ENCODE peak calls at places on chromosomes 13 and 19, in four cellular contexts. B is spleen, Z is HCT116, U is cardiac muscle cell. I is an unnamed sample.

GRCh38 chr19:28027116-28027515 is 1185.8 kb downstream of the UQCRFS1 start:
- DNase-seq in Z (no peak), U (no peak), B (no peak), I (no peak)

GRCh38 chr19:2791876-2792275 is 6.6 kb downstream of the THOP1 start:
- DNase-seq in B (no peak), U (no peak), Z (no peak), I (no peak)

GRCh38 chr13:73273737-73274136 is 214.9 kb downstream of the KLF5 start:
- DNase-seq in B (no peak), U (peak; percentile 3), Z (no peak), I (no peak)

GRCh38 chr13:66477816-66478215 is 752.3 kb downstream of the PCDH9 start:
- DNase-seq in Z (no peak), B (no peak), U (no peak), I (no peak)

GRCh38 chr13:109844396-109844795 is 58.0 kb upstream of the IRS2 start:
- DNase-seq in B (no peak), U (peak; percentile 8), Z (no peak), I (no peak)

GRCh38 chr13:24215732-24216131 is 55.2 kb downstream of the SPATA13 start:
- DNase-seq in Z (no peak), U (no peak), B (no peak), I (no peak)

GRCh38 chr19:46351241-46352041 is 4.6 kb downstream of the PPP5C start:
- DNase-seq in B (no peak), Z (no peak), U (no peak), I (no peak)

GRCh38 chr19:7894612-7895309 is 6.5 kb downstream of the LRRC8E start:
- DNase-seq in U (no peak), Z (no peak), B (no peak), I (no peak)

GRCh38 chr13:39106216-39106995 is 68.2 kb downstream of the NHLRC3 start:
- DNase-seq in U (no peak), Z (no peak), B (no peak), I (no peak)

GRCh38 chr19:38675611-38676010 is 28.2 kb downstream of the ACTN4 start:
- DNase-seq in U (no peak), B (no peak), Z (no peak), I (no peak)

GRCh38 chr13:34265016-34265692 is 447.2 kb downstream of the RFC3 start:
- DNase-seq in B (no peak), Z (no peak), U (no peak), I (no peak)

GRCh38 chr13:46530084-46530935 is 22.7 kb upstream of the LRCH1 start:
- DNase-seq in U (no peak), Z (no peak), B (no peak), I (no peak)

GRCh38 chr19:41530184-41530534 is 45.8 kb upstream of the CEACAM21 start:
- DNase-seq in Z (no peak), B (no peak), U (no peak), I (no peak)

GRCh38 chr19:47075179-47075811 is 26.9 kb upstream of the TMEM160 start:
- DNase-seq in B (peak; percentile 89), U (no peak), Z (no peak), I (no peak)

GRCh38 chr13:109100705-109101104 is 471.3 kb downstream of the MYO16 start:
- DNase-seq in Z (no peak), B (no peak), U (no peak), I (no peak)

GRCh38 chr13:29954082-29955043 is 103.9 kb upstream of the UBL3 start:
- DNase-seq in Z (no peak), B (no peak), U (no peak), I (peak; percentile 31)

GRCh38 chr19:2474232-2475017 is 1.5 kb upstream of the GADD45B start:
- DNase-seq in B (peak; percentile 97), U (peak; percentile 90), Z (no peak), I (peak; percentile 80)

GRCh38 chr19:1181606-1182005 is 7.5 kb upstream of the SBNO2 start:
- DNase-seq in Z (no peak), B (no peak), U (no peak), I (no peak)

GRCh38 chr13:24074687-24075086 is 85.8 kb upstream of the SPATA13 start:
- DNase-seq in B (no peak), Z (no peak), U (no peak), I (no peak)

GRCh38 chr19:51327066-51327985 is 14.6 kb downstream of the VSIG10L start:
- DNase-seq in Z (no peak), U (peak; percentile 24), B (peak; percentile 71), I (peak; percentile 25)

GRCh38 chr19:18736415-18737336 is 53.2 kb downstream of the CRTC1 start:
- DNase-seq in B (no peak), Z (no peak), U (no peak), I (no peak)

GRCh38 chr19:17496337-17496997 is 15.0 kb upstream of the PGLS start:
- DNase-seq in B (peak; percentile 95), U (peak; percentile 79), Z (peak; percentile 71), I (peak; percentile 69)

GRCh38 chr13:103443604-103444003 is 377.4 kb upstream of the SLC10A2 start:
- DNase-seq in U (no peak), B (no peak), Z (no peak), I (no peak)

GRCh38 chr19:38676023-38676877 is 28.8 kb downstream of the ACTN4 start:
- DNase-seq in B (peak; percentile 80), U (no peak), Z (no peak), I (no peak)

GRCh38 chr19:7863157-7863970 is 10.8 kb downstream of the PRR36 start:
- DNase-seq in Z (no peak), B (no peak), U (peak; percentile 44), I (no peak)

GRCh38 chr13:24922390-24923304 is 158.7 kb downstream of the RNF17 start:
- DNase-seq in B (peak; percentile 99), U (peak; percentile 99), Z (peak; percentile 90), I (peak; percentile 88)

GRCh38 chr19:51242881-51243280 is 8.0 kb upstream of the SIGLECL1 start:
- DNase-seq in B (no peak), U (no peak), Z (no peak), I (no peak)

GRCh38 chr19:1097810-1098176 is 2.6 kb upstream of the POLR2E start:
- DNase-seq in U (no peak), Z (no peak), B (no peak), I (no peak)

GRCh38 chr13:94462670-94463069 is 16.8 kb downstream of the DCT start:
- DNase-seq in B (no peak), U (no peak), Z (no peak), I (no peak)

GRCh38 chr13:33153421-33154381 is 131.9 kb downstream of the STARD13 start:
- DNase-seq in U (no peak), Z (no peak), B (no peak), I (no peak)

GRCh38 chr13:108828053-108828806 is 198.8 kb downstream of the MYO16 start:
- DNase-seq in Z (no peak), B (no peak), U (no peak), I (no peak)

GRCh38 chr19:48513289-48514122 is 1.9 kb upstream of the LMTK3 start:
- DNase-seq in B (peak; percentile 91), U (peak; percentile 86), Z (peak; percentile 69), I (peak; percentile 56)

GRCh38 chr19:45235485-45235884 is 9.7 kb downstream of the EXOC3L2 start:
- DNase-seq in U (no peak), Z (no peak), B (no peak), I (no peak)

GRCh38 chr19:18771328-18772242 is 19.5 kb downstream of the COMP start:
- DNase-seq in B (no peak), U (peak; percentile 44), Z (no peak), I (no peak)

GRCh38 chr19:3656747-3657394 is 30.3 kb upstream of the CACTIN start:
- DNase-seq in B (no peak), U (no peak), Z (no peak), I (no peak)

GRCh38 chr19:610801-611505 is 21.3 kb downstream of the HCN2 start:
- DNase-seq in U (no peak), B (peak; percentile 90), Z (no peak), I (peak; percentile 34)

GRCh38 chr19:5613466-5613865 is 9.1 kb downstream of the SAFB2 start:
- DNase-seq in B (no peak), U (no peak), Z (no peak), I (no peak)
- H3K36me3 ChIP-seq in B (peaks cover 8% of the 10 kb centered on the region), U (peaks cover 69% of the 10 kb centered on the region), Z (peaks cover 75% of the 10 kb centered on the region), I (peaks cover 80% of the 10 kb centered on the region)

GRCh38 chr19:57441979-57442752 is 7.0 kb downstream of the ZNF749 start:
- DNase-seq in Z (no peak), U (no peak), B (no peak), I (no peak)
- H3K36me3 ChIP-seq in Z (peaks cover 11% of the 10 kb centered on the region), U (no peaks in the 10 kb centered on the region), B (no peaks in the 10 kb centered on the region), I (peaks cover 28% of the 10 kb centered on the region)

GRCh38 chr13:100954430-100955361 is 280.1 kb upstream of the TMTC4 start:
- DNase-seq in B (no peak), Z (no peak), U (peak; percentile 61), I (no peak)

GRCh38 chr13:100957741-100958140 is 283.1 kb upstream of the TMTC4 start:
- DNase-seq in U (no peak), Z (no peak), B (no peak), I (no peak)

GRCh38 chr13:100958859-100959258 is 284.3 kb upstream of the TMTC4 start:
- DNase-seq in Z (no peak), B (no peak), U (no peak), I (no peak)
- H3K36me3 ChIP-seq in Z (no peaks in the 10 kb centered on the region), B (no peaks in the 10 kb centered on the region), U (no peaks in the 10 kb centered on the region), I (no peaks in the 10 kb centered on the region)

GRCh38 chr19:56086671-56087430 is 34.2 kb downstream of the ZNF787 start:
- DNase-seq in Z (no peak), U (no peak), B (peak; percentile 69), I (no peak)
- H3K36me3 ChIP-seq in Z (no peaks in the 10 kb centered on the region), U (no peaks in the 10 kb centered on the region), B (no peaks in the 10 kb centered on the region), I (peaks cover 18% of the 10 kb centered on the region)

I was measured in effector memory CD4-positive, alpha-beta T cell.